ENCODE peak calls at places on chromosomes 6 and 20, in nine cellular contexts. R, S, Z, U, A, T, I, O and C are unnamed samples.

GRCh38 chr20:56710577-56711465 is 81.7 kb downstream of the TFAP2C start:
- DNase-seq in T (no peak), O (no peak), A (peak), S (no peak), U (no peak), R (no peak), I (peak), Z (no peak), C (no peak)

GRCh38 chr6:43838276-43839036 is 68.4 kb downstream of the VEGFA start:
- DNase-seq in I (peak), R (no peak), O (no peak), A (no peak), S (peak), U (no peak), Z (no peak), T (no peak), C (no peak)

GRCh38 chr20:38173237-38174156 is 8.4 kb upstream of the TGM2 start:
- DNase-seq in Z (peak), T (peak), I (peak), U (no peak), S (no peak), R (no peak), O (no peak), A (peak), C (no peak)

GRCh38 chr6:170124836-170125235 is 166.0 kb downstream of the DLL1 start:
- DNase-seq in T (no peak), O (no peak), Z (peak), S (no peak), R (no peak), I (peak), U (no peak), A (peak), C (no peak)

GRCh38 chr6:116447496-116448011 is 13.6 kb upstream of the CALHM6 start:
- DNase-seq in A (peak), Z (peak), T (peak), I (peak), O (no peak), U (no peak), S (no peak), R (no peak), C (no peak)

GRCh38 chr6:121597654-121598053 is 162.2 kb downstream of the GJA1 start:
- DNase-seq in R (no peak), T (no peak), O (no peak), A (no peak), S (no peak), U (no peak), I (peak), Z (no peak), C (no peak)

GRCh38 chr6:142265476-142265875 is 36.3 kb upstream of the ADGRG6 start:
- DNase-seq in T (no peak), I (no peak), A (no peak), S (no peak), O (no peak), Z (no peak), R (no peak), U (no peak), C (no peak)

GRCh38 chr6:134746125-134746524 is 203.8 kb downstream of the ALDH8A1 start:
- DNase-seq in Z (no peak), I (no peak), A (no peak), R (no peak), T (no peak), S (no peak), O (no peak), U (no peak), C (no peak)

GRCh38 chr6:85641522-85641915 is 1.2 kb downstream of the SYNCRIP start:
- DNase-seq in S (no peak), O (no peak), Z (peak), U (no peak), I (peak), T (no peak), R (no peak), A (no peak), C (no peak)